ENCODE peak calls at places on chromosomes 6 and 20, in eight cellular contexts. P is cardiac muscle cell; X is AML-193; A is NCI-H82; V is activated naive CD4-positive, alpha-beta T cell treated with anti-CD3 and anti-CD28 coated beads, Interleukin-2, amount 50 U/mL, for 72 hours; J is stimulated activated CD4-positive, alpha-beta T cell treated with anti-CD3 and anti-CD28 coated beads, Interleukin-2, amount 100 ng/mL, for 24 hours; D is left cardiac atrium; W is nucleus accumbens. Q is an unnamed sample.

GRCh38 chr20:58447733-58448391 is 58.8 kb downstream of the VAPB start:
- DNase-seq in P (peak), X (peak), A (peak), V (no peak), J (peak), D (no peak), W (no peak), Q (no peak)

GRCh38 chr6:126156973-126157372 is 170.6 kb downstream of the TRMT11 start:
- DNase-seq in P (no peak), X (peak), A (no peak), V (no peak), J (no peak), D (no peak), W (no peak), Q (no peak)

GRCh38 chr6:14353263-14353662 is 235.7 kb downstream of the CD83 start:
- DNase-seq in P (no peak), X (no peak), A (no peak), V (no peak), J (no peak), D (no peak), W (no peak), Q (no peak)

GRCh38 chr6:131756039-131756438 is 45.2 kb upstream of the CTAGE9 start:
- DNase-seq in P (no peak), X (no peak), A (no peak), V (no peak), J (no peak), D (no peak), W (no peak), Q (no peak)

GRCh38 chr20:32338665-32339064 is 19.5 kb upstream of the ASXL1 start:
- DNase-seq in P (no peak), X (peak), A (no peak), V (no peak), J (no peak), D (no peak), W (no peak), Q (no peak)

GRCh38 chr6:33314943-33315752 is 1.3 kb upstream of the TAPBP start:
- DNase-seq in P (no peak), X (no peak), A (no peak), V (no peak), J (no peak), D (peak), W (no peak), Q (no peak)

GRCh38 chr6:74096329-74096728 is 400.3 kb downstream of the CD109 start:
- DNase-seq in P (no peak), X (no peak), A (no peak), V (no peak), J (no peak), D (no peak), W (no peak), Q (no peak)

GRCh38 chr6:33634986-33635385 is 13.9 kb downstream of the ITPR3 start:
- DNase-seq in P (no peak), X (no peak), A (no peak), V (no peak), J (no peak), D (no peak), W (no peak), Q (no peak)

GRCh38 chr20:18003897-18004296 is 35.1 kb downstream of the MGME1 start:
- DNase-seq in P (peak), X (no peak), A (no peak), V (no peak), J (no peak), D (no peak), W (no peak), Q (no peak)

GRCh38 chr20:61728786-61729365 is 336.8 kb downstream of the TAF4 start:
- DNase-seq in P (no peak), X (no peak), A (no peak), V (no peak), J (no peak), D (peak), W (no peak), Q (no peak)

GRCh38 chr20:13008761-13009681 is at the start of gene SPTLC3:
- DNase-seq in P (peak), X (peak), A (no peak), V (no peak), J (no peak), D (peak), W (peak), Q (no peak)

GRCh38 chr20:39773380-39774000 is 811.3 kb downstream of the DHX35 start:
- DNase-seq in P (no peak), X (no peak), A (no peak), V (no peak), J (no peak), D (no peak), W (no peak), Q (no peak)

GRCh38 chr20:50909413-50909812 is 21.8 kb downstream of the ADNP start:
- DNase-seq in P (no peak), X (no peak), A (no peak), V (no peak), J (no peak), D (no peak), W (no peak), Q (no peak)

GRCh38 chr6:44649365-44650025 is 262.0 kb downstream of the CDC5L start:
- DNase-seq in P (no peak), X (no peak), A (no peak), V (no peak), J (no peak), D (no peak), W (no peak), Q (no peak)

GRCh38 chr20:47501483-47502270 is at the start of gene NCOA3:
- DNase-seq in P (peak), X (peak), A (peak), V (peak), J (peak), D (peak), W (peak), Q (peak)

GRCh38 chr6:152669894-152670293 is 27.8 kb upstream of the MYCT1 start:
- DNase-seq in P (peak), X (peak), A (peak), V (no peak), J (no peak), D (no peak), W (no peak), Q (no peak)

GRCh38 chr6:47520282-47520681 is 42.7 kb downstream of the CD2AP start:
- DNase-seq in P (no peak), X (no peak), A (peak), V (no peak), J (no peak), D (no peak), W (no peak), Q (no peak)

Q was measured in SIG-M5.